ENCODE peak calls at places on chromosome 6, in five cellular contexts. X, D, Z, M and C are unnamed samples.

GRCh38 chr6:37713529-37714119 is 15.9 kb upstream of the MDGA1 start:
- DNase-seq in X (no peak), D (no peak), Z (no peak), M (no peak), C (no peak)

GRCh38 chr6:56944651-56945050 is 10.3 kb upstream of the BEND6 start:
- DNase-seq in X (no peak), D (no peak), Z (no peak), M (no peak), C (no peak)

GRCh38 chr6:109187399-109188114 is 92.2 kb downstream of the CEP57L1 start:
- DNase-seq in X (peak), D (peak), Z (peak), M (peak), C (no peak)

GRCh38 chr6:67121115-67121514 is 1414.1 kb upstream of the EYS start:
- DNase-seq in X (no peak), D (no peak), Z (no peak), M (no peak), C (no peak)

GRCh38 chr6:15781333-15781732 is 118.5 kb upstream of the DTNBP1 start:
- DNase-seq in X (no peak), D (no peak), Z (no peak), M (no peak), C (no peak)

GRCh38 chr6:170057034-170057734 is 233.7 kb downstream of the DLL1 start:
- DNase-seq in X (no peak), D (no peak), Z (no peak), M (no peak), C (peak)

GRCh38 chr6:156980515-156980914 is 203.3 kb downstream of the ARID1B start:
- DNase-seq in X (no peak), D (no peak), Z (no peak), M (no peak), C (no peak)

GRCh38 chr6:106000935-106001334 is 85.2 kb upstream of the PRDM1 start:
- DNase-seq in X (no peak), D (no peak), Z (no peak), M (no peak), C (no peak)

GRCh38 chr6:127216821-127217789 is 49.6 kb upstream of the RNF146 start:
- DNase-seq in X (no peak), D (no peak), Z (no peak), M (no peak), C (no peak)

GRCh38 chr6:109318328-109318876 is 63.9 kb downstream of the CD164 start:
- DNase-seq in X (no peak), D (peak), Z (no peak), M (no peak), C (no peak)

GRCh38 chr6:117613920-117614535 is 11.7 kb upstream of the GOPC start:
- DNase-seq in X (no peak), D (no peak), Z (no peak), M (no peak), C (no peak)

GRCh38 chr6:12160350-12160749 is 129.8 kb upstream of the EDN1 start:
- DNase-seq in X (no peak), D (no peak), Z (no peak), M (peak), C (no peak)

GRCh38 chr6:168815229-168815628 is 374.2 kb downstream of the SMOC2 start:
- DNase-seq in X (no peak), D (no peak), Z (no peak), M (no peak), C (no peak)

GRCh38 chr6:6195080-6195479 is 125.4 kb downstream of the F13A1 start:
- DNase-seq in X (no peak), D (no peak), Z (no peak), M (no peak), C (no peak)

GRCh38 chr6:122043421-122043820 is 356.0 kb upstream of the HSF2 start:
- DNase-seq in X (no peak), D (no peak), Z (no peak), M (no peak), C (no peak)

GRCh38 chr6:37396571-37397185 is 36.3 kb upstream of the CMTR1 start:
- DNase-seq in X (no peak), D (no peak), Z (no peak), M (no peak), C (no peak)

GRCh38 chr6:149929422-149929821 is 6.5 kb upstream of the RAET1G start:
- DNase-seq in X (no peak), D (no peak), Z (no peak), M (no peak), C (peak)

GRCh38 chr6:155404937-155405336 is 50.7 kb downstream of the NOX3 start:
- DNase-seq in X (no peak), D (no peak), Z (no peak), M (no peak), C (no peak)

GRCh38 chr6:87333591-87334181 is 4.6 kb upstream of the GJB7 start:
- DNase-seq in X (no peak), D (no peak), Z (no peak), M (no peak), C (no peak)

GRCh38 chr6:133621751-133622150 is 267.2 kb upstream of the TCF21 start:
- DNase-seq in X (no peak), D (no peak), Z (no peak), M (no peak), C (no peak)

GRCh38 chr6:131255911-131256310 is 120.6 kb downstream of the AKAP7 start:
- DNase-seq in X (no peak), D (no peak), Z (no peak), M (no peak), C (no peak)

GRCh38 chr6:38078671-38079070 is 259.1 kb downstream of the ZFAND3 start:
- DNase-seq in X (no peak), D (no peak), Z (peak), M (no peak), C (no peak)

GRCh38 chr6:134429861-134430380 is 112.0 kb upstream of the SGK1 start:
- DNase-seq in X (no peak), D (no peak), Z (no peak), M (no peak), C (no peak)

GRCh38 chr6:9316831-9317230 is 881.5 kb upstream of the SLC35B3 start:
- DNase-seq in X (no peak), D (no peak), Z (no peak), M (no peak), C (no peak)